ENCODE peak calls at places on chromosomes 5 and 9, in four cellular contexts. One of them, this sample, is unnamed.

GRCh38 chr5:58182287-58182841 is 277.5 kb downstream of the PLK2 start:
- DNase-seq in lung: no peak
- DNase-seq in NCI-H1092 treated with DMSO at 0.1 percent for 48 hours: no peak
- DNase-seq in OCI-LY7: no peak
- DNase-seq in this sample: no peak

GRCh38 chr5:65100846-65101678 is 332.3 kb downstream of the CWC27 start:
- DNase-seq in NCI-H1092 treated with DMSO at 0.1 percent for 48 hours: peak; percentile 55
- DNase-seq in lung: peak; percentile 53
- DNase-seq in OCI-LY7: peak; percentile 35
- DNase-seq in this sample: peak; percentile 41

GRCh38 chr5:1915316-1915715 is 32.6 kb upstream of the IRX4 start:
- DNase-seq in lung: no peak
- DNase-seq in OCI-LY7: no peak
- DNase-seq in NCI-H1092 treated with DMSO at 0.1 percent for 48 hours: no peak
- DNase-seq in this sample: no peak

GRCh38 chr5:34857161-34857560 is 18.2 kb downstream of the TTC23L start:
- DNase-seq in NCI-H1092 treated with DMSO at 0.1 percent for 48 hours: no peak
- DNase-seq in lung: no peak
- DNase-seq in OCI-LY7: no peak
- DNase-seq in this sample: no peak

GRCh38 chr9:16571127-16571848 is 299.2 kb downstream of the BNC2 start:
- DNase-seq in NCI-H1092 treated with DMSO at 0.1 percent for 48 hours: peak; percentile 84
- DNase-seq in OCI-LY7: no peak
- DNase-seq in lung: no peak
- DNase-seq in this sample: peak; percentile 35

GRCh38 chr5:73387630-73388370 is 60.8 kb downstream of the FOXD1 start:
- DNase-seq in OCI-LY7: peak; percentile 57
- DNase-seq in NCI-H1092 treated with DMSO at 0.1 percent for 48 hours: no peak
- DNase-seq in lung: no peak
- DNase-seq in this sample: no peak

GRCh38 chr9:96874201-96874785 is 20.0 kb upstream of the ZNF782 start:
- DNase-seq in lung: no peak
- DNase-seq in NCI-H1092 treated with DMSO at 0.1 percent for 48 hours: no peak
- DNase-seq in OCI-LY7: peak; percentile 22
- DNase-seq in this sample: no peak

GRCh38 chr9:77546391-77546790 is 101.7 kb downstream of the GNA14 start:
- DNase-seq in lung: no peak
- DNase-seq in OCI-LY7: no peak
- DNase-seq in NCI-H1092 treated with DMSO at 0.1 percent for 48 hours: no peak
- DNase-seq in this sample: no peak

GRCh38 chr5:31996909-31997308 is 177.2 kb downstream of the GOLPH3 start:
- DNase-seq in lung: no peak
- DNase-seq in NCI-H1092 treated with DMSO at 0.1 percent for 48 hours: no peak
- DNase-seq in OCI-LY7: peak; percentile 31
- DNase-seq in this sample: no peak

GRCh38 chr5:141359790-141360426 is at the start of gene PCDHGB2:
- DNase-seq in NCI-H1092 treated with DMSO at 0.1 percent for 48 hours: no peak
- DNase-seq in OCI-LY7: peak; percentile 85
- DNase-seq in lung: no peak
- DNase-seq in this sample: peak; percentile 51

GRCh38 chr9:15400281-15400941 is 22.3 kb upstream of the SNAPC3 start:
- DNase-seq in lung: no peak
- DNase-seq in NCI-H1092 treated with DMSO at 0.1 percent for 48 hours: no peak
- DNase-seq in OCI-LY7: no peak
- DNase-seq in this sample: no peak

GRCh38 chr5:36667826-36668225 is 61.4 kb downstream of the SLC1A3 start:
- DNase-seq in OCI-LY7: no peak
- DNase-seq in lung: no peak
- DNase-seq in NCI-H1092 treated with DMSO at 0.1 percent for 48 hours: no peak
- DNase-seq in this sample: no peak

GRCh38 chr9:128555180-128555721 is 2.9 kb downstream of the SPTAN1 start:
- DNase-seq in lung: peak; percentile 39
- DNase-seq in NCI-H1092 treated with DMSO at 0.1 percent for 48 hours: no peak
- DNase-seq in OCI-LY7: no peak
- DNase-seq in this sample: no peak

GRCh38 chr9:36415822-36416515 is 15.9 kb upstream of the RNF38 start:
- DNase-seq in NCI-H1092 treated with DMSO at 0.1 percent for 48 hours: no peak
- DNase-seq in lung: no peak
- DNase-seq in OCI-LY7: peak; percentile 8
- DNase-seq in this sample: no peak

GRCh38 chr5:140152610-140152999 is 22.4 kb upstream of the CYSTM1 start:
- DNase-seq in NCI-H1092 treated with DMSO at 0.1 percent for 48 hours: no peak
- DNase-seq in lung: no peak
- DNase-seq in OCI-LY7: no peak
- DNase-seq in this sample: no peak

GRCh38 chr5:124408738-124409453 is 337.5 kb downstream of the ZNF608 start:
- DNase-seq in NCI-H1092 treated with DMSO at 0.1 percent for 48 hours: no peak
- DNase-seq in OCI-LY7: no peak
- DNase-seq in lung: no peak
- DNase-seq in this sample: no peak

GRCh38 chr9:91724609-91725505 is 225.2 kb downstream of the ROR2 start:
- DNase-seq in OCI-LY7: no peak
- DNase-seq in lung: no peak
- DNase-seq in NCI-H1092 treated with DMSO at 0.1 percent for 48 hours: no peak
- DNase-seq in this sample: no peak

GRCh38 chr5:115324021-115324420 is 27.6 kb upstream of the CCDC112 start:
- DNase-seq in lung: no peak
- DNase-seq in OCI-LY7: no peak
- DNase-seq in NCI-H1092 treated with DMSO at 0.1 percent for 48 hours: no peak
- DNase-seq in this sample: no peak

GRCh38 chr9:106288689-106289088 is 574.3 kb upstream of the ZNF462 start:
- DNase-seq in OCI-LY7: no peak
- DNase-seq in NCI-H1092 treated with DMSO at 0.1 percent for 48 hours: no peak
- DNase-seq in lung: no peak
- DNase-seq in this sample: no peak

GRCh38 chr5:144144956-144145751 is 25.3 kb downstream of the YIPF5 start:
- DNase-seq in OCI-LY7: no peak
- DNase-seq in NCI-H1092 treated with DMSO at 0.1 percent for 48 hours: no peak
- DNase-seq in lung: no peak
- DNase-seq in this sample: no peak

GRCh38 chr5:71969464-71969863 is 137.8 kb upstream of the MAP1B start:
- DNase-seq in lung: no peak
- DNase-seq in OCI-LY7: no peak
- DNase-seq in NCI-H1092 treated with DMSO at 0.1 percent for 48 hours: no peak
- DNase-seq in this sample: no peak

GRCh38 chr5:144972317-144972716 is 801.6 kb downstream of the KCTD16 start:
- DNase-seq in lung: no peak
- DNase-seq in NCI-H1092 treated with DMSO at 0.1 percent for 48 hours: no peak
- DNase-seq in OCI-LY7: no peak
- DNase-seq in this sample: no peak

GRCh38 chr9:12784461-12785250 is 9.8 kb downstream of the LURAP1L start:
- DNase-seq in NCI-H1092 treated with DMSO at 0.1 percent for 48 hours: no peak
- DNase-seq in OCI-LY7: no peak
- DNase-seq in lung: peak; percentile 78
- DNase-seq in this sample: peak; percentile 20

GRCh38 chr9:131402738-131403492 is 9.0 kb downstream of the PRRC2B start:
- DNase-seq in OCI-LY7: peak; percentile 47
- DNase-seq in lung: peak; percentile 84
- DNase-seq in NCI-H1092 treated with DMSO at 0.1 percent for 48 hours: peak; percentile 47
- DNase-seq in this sample: no peak

GRCh38 chr9:6852243-6852963 is 94.6 kb downstream of the KDM4C start:
- DNase-seq in NCI-H1092 treated with DMSO at 0.1 percent for 48 hours: no peak
- DNase-seq in OCI-LY7: no peak
- DNase-seq in lung: no peak
- DNase-seq in this sample: no peak

GRCh38 chr9:36571333-36571732 is 1.4 kb upstream of the MELK start:
- DNase-seq in lung: no peak
- DNase-seq in NCI-H1092 treated with DMSO at 0.1 percent for 48 hours: no peak
- DNase-seq in OCI-LY7: no peak
- DNase-seq in this sample: no peak

GRCh38 chr5:127492854-127493738 is 24.3 kb upstream of the PRRC1 start:
- DNase-seq in NCI-H1092 treated with DMSO at 0.1 percent for 48 hours: peak; percentile 59
- DNase-seq in lung: no peak
- DNase-seq in OCI-LY7: peak; percentile 53
- DNase-seq in this sample: peak; percentile 37

GRCh38 chr9:34985311-34985899 is 4.1 kb upstream of the DNAJB5 start:
- DNase-seq in OCI-LY7: peak; percentile 76
- DNase-seq in lung: no peak
- DNase-seq in NCI-H1092 treated with DMSO at 0.1 percent for 48 hours: peak; percentile 85
- DNase-seq in this sample: no peak

GRCh38 chr5:177025139-177025538 is 2.6 kb downstream of the ZNF346 start:
- DNase-seq in lung: no peak
- DNase-seq in OCI-LY7: no peak
- DNase-seq in NCI-H1092 treated with DMSO at 0.1 percent for 48 hours: no peak
- DNase-seq in this sample: no peak

GRCh38 chr5:112270299-112271293 is 148.5 kb downstream of the EPB41L4A start:
- DNase-seq in lung: no peak
- DNase-seq in NCI-H1092 treated with DMSO at 0.1 percent for 48 hours: no peak
- DNase-seq in OCI-LY7: peak; percentile 16
- DNase-seq in this sample: no peak

GRCh38 chr9:90124961-90125360 is 517.7 kb downstream of the DIRAS2 start:
- DNase-seq in lung: no peak
- DNase-seq in NCI-H1092 treated with DMSO at 0.1 percent for 48 hours: peak; percentile 88
- DNase-seq in OCI-LY7: no peak
- DNase-seq in this sample: peak; percentile 91

GRCh38 chr9:108057421-108058136 is 568.0 kb upstream of the KLF4 start:
- DNase-seq in NCI-H1092 treated with DMSO at 0.1 percent for 48 hours: no peak
- DNase-seq in OCI-LY7: no peak
- DNase-seq in lung: peak; percentile 36
- DNase-seq in this sample: no peak

GRCh38 chr5:107466233-107466769 is 204.4 kb downstream of the EFNA5 start:
- DNase-seq in NCI-H1092 treated with DMSO at 0.1 percent for 48 hours: no peak
- DNase-seq in OCI-LY7: no peak
- DNase-seq in lung: no peak
- DNase-seq in this sample: no peak

GRCh38 chr9:134910146-134910545 is 7.6 kb downstream of the FCN1 start:
- DNase-seq in lung: no peak
- DNase-seq in NCI-H1092 treated with DMSO at 0.1 percent for 48 hours: no peak
- DNase-seq in OCI-LY7: no peak
- DNase-seq in this sample: no peak

GRCh38 chr9:96075757-96076156 is 200.3 kb downstream of the ERCC6L2 start:
- DNase-seq in OCI-LY7: no peak
- DNase-seq in NCI-H1092 treated with DMSO at 0.1 percent for 48 hours: no peak
- DNase-seq in lung: no peak
- DNase-seq in this sample: no peak

GRCh38 chr5:156402387-156402921 is 75.5 kb downstream of the SGCD start:
- DNase-seq in lung: no peak
- DNase-seq in OCI-LY7: peak; percentile 28
- DNase-seq in NCI-H1092 treated with DMSO at 0.1 percent for 48 hours: no peak
- DNase-seq in this sample: no peak

GRCh38 chr5:116075117-116075910 is 9.5 kb upstream of the COMMD10 start:
- DNase-seq in NCI-H1092 treated with DMSO at 0.1 percent for 48 hours: no peak
- DNase-seq in lung: no peak
- DNase-seq in OCI-LY7: peak; percentile 7
- DNase-seq in this sample: no peak

GRCh38 chr9:130670644-130671043 is 6.2 kb downstream of the PRDM12 start:
- DNase-seq in lung: no peak
- DNase-seq in OCI-LY7: no peak
- DNase-seq in NCI-H1092 treated with DMSO at 0.1 percent for 48 hours: no peak
- DNase-seq in this sample: no peak

GRCh38 chr9:133708770-133709611 is 29.2 kb downstream of the SARDH start:
- DNase-seq in OCI-LY7: peak; percentile 86
- DNase-seq in lung: no peak
- DNase-seq in NCI-H1092 treated with DMSO at 0.1 percent for 48 hours: peak; percentile 11
- DNase-seq in this sample: no peak

This sample was measured in NCI-H446 treated with DMSO at 0.1 percent for 48 hours.